ENCODE peak calls at places on chromosomes 13 and 19, in five cellular contexts. B, G, V, K and Y are unnamed samples.

GRCh38 chr19:39970424-39970673 is 616 bp upstream of the PSMC4 start:
- DNase-seq in V (no peak), B (no peak), K (no peak), G (peak), Y (no peak)

GRCh38 chr13:33072282-33072681 is 56.1 kb downstream of the KL start:
- DNase-seq in V (no peak), G (no peak), B (no peak), K (no peak), Y (no peak)

GRCh38 chr19:13633109-13633508 is 126.8 kb upstream of the CACNA1A start:
- DNase-seq in V (no peak), G (no peak), K (peak), B (peak), Y (no peak)

GRCh38 chr13:77465595-77466195 is 69.8 kb upstream of the SCEL start:
- DNase-seq in G (no peak), K (no peak), V (no peak), B (no peak), Y (no peak)

GRCh38 chr19:47239152-47239551 is 8.2 kb upstream of the BBC3 start:
- DNase-seq in G (no peak), K (no peak), B (no peak), V (no peak), Y (no peak)

GRCh38 chr13:94542917-94543316 is 53.0 kb downstream of the TGDS start:
- DNase-seq in K (no peak), G (no peak), V (no peak), B (no peak), Y (no peak)

GRCh38 chr19:33348301-33349010 is 25.1 kb upstream of the CEBPG start:
- DNase-seq in V (no peak), G (no peak), B (no peak), K (no peak), Y (no peak)

GRCh38 chr13:78022164-78022877 is 103.7 kb upstream of the EDNRB start:
- DNase-seq in G (peak), V (peak), B (no peak), K (peak), Y (peak)

GRCh38 chr19:48624791-48625723 is 5.8 kb downstream of the SPHK2 start:
- DNase-seq in G (no peak), V (no peak), B (no peak), K (peak), Y (no peak)

GRCh38 chr13:38210928-38211596 is 138.6 kb upstream of the UFM1 start:
- DNase-seq in V (no peak), K (no peak), B (no peak), G (no peak), Y (no peak)

GRCh38 chr13:28622286-28622685 is 36.6 kb upstream of the POMP start:
- DNase-seq in G (no peak), K (peak), V (no peak), B (no peak), Y (no peak)

GRCh38 chr19:8208119-8208709 is 956 bp upstream of the CERS4 start:
- DNase-seq in G (no peak), B (no peak), K (no peak), V (peak), Y (no peak)

GRCh38 chr13:95106562-95106961 is 194.7 kb downstream of the ABCC4 start:
- DNase-seq in B (no peak), G (no peak), K (no peak), V (no peak), Y (no peak)

GRCh38 chr19:3285647-3286176 is 61.3 kb downstream of the CELF5 start:
- DNase-seq in K (no peak), V (peak), G (peak), B (peak), Y (no peak)

GRCh38 chr19:30374791-30375650 is 2.8 kb downstream of the ZNF536 start:
- DNase-seq in B (no peak), V (no peak), G (no peak), K (no peak), Y (no peak)

GRCh38 chr13:42046448-42046847 is 2.0 kb upstream of the DGKH start:
- DNase-seq in B (no peak), V (no peak), G (no peak), K (no peak), Y (no peak)

GRCh38 chr19:17524651-17525050 is 13.2 kb downstream of the PGLS start:
- DNase-seq in V (no peak), K (no peak), G (no peak), B (no peak), Y (no peak)

GRCh38 chr19:50555447-50556235 is 12.6 kb downstream of the LRRC4B start:
- DNase-seq in K (no peak), B (no peak), V (no peak), G (no peak), Y (no peak)

GRCh38 chr19:50555033-50555432 is 13.2 kb downstream of the LRRC4B start:
- DNase-seq in K (no peak), B (no peak), V (no peak), G (no peak), Y (no peak)

GRCh38 chr19:50558039-50558438 is 10.2 kb downstream of the LRRC4B start:
- DNase-seq in K (no peak), B (no peak), G (no peak), V (no peak), Y (no peak)

GRCh38 chr19:50557009-50557613 is 11.1 kb downstream of the LRRC4B start:
- DNase-seq in V (no peak), K (no peak), B (no peak), G (no peak), Y (no peak)

GRCh38 chr19:50556236-50557008 is 11.8 kb downstream of the LRRC4B start:
- DNase-seq in V (peak), K (peak), G (peak), B (peak), Y (peak)
- TF ChIP-seq CTCF in V (peak), K (peak), G (peak), B (peak), Y (peak)

GRCh38 chr19:12202250-12202649 is 39.4 kb downstream of the ZNF136 start:
- DNase-seq in K (peak), V (no peak), B (no peak), G (no peak), Y (no peak)
- TF ChIP-seq CTCF in K (peak), V (peak), B (no peak), G (no peak), Y (no peak)

DNA sequence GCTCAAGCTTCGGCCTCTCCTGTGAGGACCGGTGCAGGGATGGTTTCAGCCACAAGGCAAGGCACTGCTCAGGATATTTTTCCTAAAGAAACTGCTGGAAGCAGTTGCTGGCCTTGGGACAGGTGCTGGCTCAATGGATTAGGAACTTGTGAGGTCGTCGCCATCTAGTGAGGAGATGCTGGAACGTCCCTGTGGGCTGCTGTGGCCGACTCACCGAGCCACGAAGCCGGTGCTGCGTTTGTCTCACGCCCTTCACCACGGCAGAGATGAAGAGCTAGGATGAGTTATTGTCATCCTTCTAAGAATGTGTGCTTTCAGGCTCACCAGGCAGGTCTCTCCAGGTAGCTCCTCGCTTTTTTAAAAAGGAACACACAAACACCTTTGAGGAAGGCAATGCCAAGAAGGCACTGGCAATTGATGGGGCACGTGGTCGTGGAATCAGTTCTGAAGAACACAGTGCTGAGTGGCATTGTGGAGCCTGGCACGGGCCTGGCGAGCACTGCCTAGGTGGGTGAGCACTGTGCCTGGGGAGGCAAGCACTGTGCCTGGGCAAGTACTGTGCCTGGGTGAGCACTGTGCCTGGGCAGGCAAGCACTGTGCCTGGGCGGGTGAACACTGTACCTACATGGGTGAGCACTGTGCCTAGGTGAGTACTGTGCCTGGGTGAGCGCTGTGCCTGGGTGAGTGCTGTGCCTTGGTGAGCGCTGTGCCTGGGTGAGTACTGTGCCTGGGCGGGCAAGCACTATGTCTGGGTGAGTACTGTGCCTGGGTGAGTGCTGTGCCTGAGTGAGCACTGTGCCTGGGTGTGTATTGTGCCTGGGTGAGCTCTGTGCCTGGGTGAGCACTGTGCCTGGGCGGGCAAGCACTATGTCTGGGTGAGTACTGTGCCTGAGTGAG is 140.4 kb downstream of the TEX29 start:
- DNase-seq in B (no peak), V (no peak), G (no peak), K (no peak), Y (peak)
- TF ChIP-seq CTCF in B (peak), V (peak), G (peak), K (no peak), Y (peak)

DNA sequence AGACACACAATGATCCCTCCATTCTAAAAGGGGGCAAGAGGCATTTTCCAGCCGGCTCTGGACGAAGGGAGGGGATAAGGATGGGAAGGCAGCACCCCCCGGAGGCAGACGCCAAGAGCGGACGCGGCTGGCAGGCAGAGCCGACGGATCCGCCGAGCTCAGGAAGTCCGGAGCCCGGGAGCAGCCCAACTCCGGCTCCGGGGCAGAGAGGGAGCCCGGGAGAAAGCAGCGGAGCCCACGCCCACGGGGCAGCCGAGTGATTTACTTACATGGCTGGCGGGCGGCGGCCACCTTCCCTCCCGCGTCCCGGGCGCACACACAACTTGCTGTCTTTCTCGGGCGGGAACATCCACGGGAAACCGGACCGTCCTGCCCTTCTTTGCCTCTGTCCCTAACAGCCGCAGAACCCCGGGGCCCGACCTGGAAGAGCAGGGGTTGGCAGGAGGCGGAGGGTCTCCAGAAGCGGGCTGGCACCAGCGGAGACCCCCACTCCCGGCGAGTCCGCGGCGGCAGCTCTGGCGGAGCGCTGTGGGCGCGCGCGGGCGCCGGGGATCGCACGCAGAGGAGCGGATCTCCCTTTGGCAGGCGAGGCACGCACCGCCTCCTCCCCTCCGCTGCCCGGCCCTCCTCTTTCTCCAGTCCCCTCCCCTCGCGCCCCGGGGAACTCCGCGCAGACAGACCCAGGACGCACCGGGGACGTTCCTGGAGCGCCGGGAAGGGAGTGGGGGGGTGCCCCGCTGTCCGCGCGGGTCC is at the start of gene LHFPL6:
- DNase-seq in V (peak), K (peak), G (peak), B (peak), Y (no peak)
- TF ChIP-seq CTCF in V (peak), K (no peak), G (peak), B (peak), Y (peak)

GRCh38 chr13:83232626-83233025 is 649.6 kb downstream of the SLITRK1 start:
- DNase-seq in V (no peak), K (no peak), G (no peak), B (no peak), Y (no peak)
- TF ChIP-seq CTCF in V (no peak), K (no peak), G (no peak), B (no peak), Y (no peak)

GRCh38 chr13:103067751-103068563 is 1.7 kb upstream of the SLC10A2 start:
- DNase-seq in K (peak), G (peak), B (no peak), V (peak), Y (no peak)
- TF ChIP-seq CTCF in K (no peak), G (no peak), B (no peak), V (no peak), Y (no peak)

GRCh38 chr19:19321143-19321577 is 531 bp downstream of the MAU2 start:
- DNase-seq in V (no peak), B (peak), G (no peak), K (peak), Y (no peak)

GRCh38 chr19:19319725-19320361 is 466 bp downstream of the SUGP1 start:
- DNase-seq in B (no peak), V (no peak), G (no peak), K (peak), Y (no peak)

GRCh38 chr19:19324059-19324755 is 3.6 kb downstream of the MAU2 start:
- DNase-seq in B (no peak), V (no peak), K (no peak), G (no peak), Y (no peak)

GRCh38 chr19:19316082-19316481 is 4.2 kb downstream of the SUGP1 start:
- DNase-seq in G (no peak), V (no peak), B (no peak), K (no peak), Y (no peak)

DNA sequence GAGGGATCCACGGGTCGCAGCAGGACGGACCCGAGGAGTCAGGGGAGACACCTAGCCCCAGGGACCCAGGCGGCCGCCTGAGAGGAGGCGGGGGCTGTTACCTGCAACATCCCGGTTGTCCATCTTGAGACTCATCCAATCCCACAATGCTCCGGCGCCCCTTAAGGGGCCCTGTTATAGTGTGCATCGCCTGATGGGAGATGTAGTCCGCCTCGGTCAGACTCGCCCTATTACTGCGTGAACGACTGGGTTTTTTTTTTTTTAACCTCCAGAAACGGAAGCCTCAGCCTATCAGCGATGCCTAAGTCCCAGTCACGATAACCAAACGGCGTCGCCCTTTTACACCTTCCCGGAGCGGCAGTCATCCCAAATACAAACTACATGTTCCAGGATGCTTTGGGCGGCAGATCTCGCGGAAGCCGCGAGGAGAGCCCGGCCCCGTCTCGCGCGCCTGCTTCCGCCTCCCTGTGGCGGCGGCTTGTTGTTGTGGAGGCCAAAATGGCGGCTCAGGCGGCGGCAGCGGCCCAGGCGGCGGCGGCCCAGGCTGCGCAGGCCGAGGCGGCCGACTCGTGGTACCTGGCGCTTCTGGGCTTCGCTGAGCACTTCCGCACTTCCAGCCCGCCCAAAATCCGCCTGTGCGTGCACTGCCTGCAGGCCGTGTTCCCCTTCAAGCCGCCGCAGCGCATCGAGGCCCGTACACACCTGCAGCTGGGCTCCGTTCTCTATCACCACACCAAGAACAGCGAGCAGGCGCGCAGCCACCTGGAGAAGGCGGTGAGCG is at the start of the genes MAU2 and SUGP1:
- DNase-seq in B (peak), K (peak), G (peak), V (peak), Y (peak)
- TF ChIP-seq CTCF in B (peak), K (no peak), G (no peak), V (peak), Y (peak)

DNA sequence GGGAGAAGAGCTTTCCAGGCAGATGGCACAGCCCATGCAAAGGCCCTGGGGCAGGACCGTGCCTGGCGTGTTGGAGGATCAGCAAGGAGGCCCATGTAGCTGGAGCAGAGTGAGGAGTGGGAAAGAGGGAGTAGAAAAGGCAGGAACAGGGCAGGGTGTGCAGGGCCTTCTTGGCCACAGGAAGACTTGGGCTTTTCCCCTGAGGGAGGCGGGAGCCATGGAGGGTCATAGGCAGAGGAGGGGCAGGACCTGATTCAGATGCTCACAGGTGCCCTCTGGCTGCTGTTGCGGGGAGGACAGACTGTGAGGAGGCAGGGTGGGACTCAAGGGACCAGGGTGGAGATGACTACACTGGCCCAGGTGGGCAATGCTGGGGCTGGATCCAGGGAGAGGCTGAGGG is 13.8 kb upstream of the PTPRS start:
- DNase-seq in V (peak), K (no peak), B (no peak), G (peak), Y (no peak)
- TF ChIP-seq CTCF in V (peak), K (no peak), B (peak), G (no peak), Y (peak)

DNA sequence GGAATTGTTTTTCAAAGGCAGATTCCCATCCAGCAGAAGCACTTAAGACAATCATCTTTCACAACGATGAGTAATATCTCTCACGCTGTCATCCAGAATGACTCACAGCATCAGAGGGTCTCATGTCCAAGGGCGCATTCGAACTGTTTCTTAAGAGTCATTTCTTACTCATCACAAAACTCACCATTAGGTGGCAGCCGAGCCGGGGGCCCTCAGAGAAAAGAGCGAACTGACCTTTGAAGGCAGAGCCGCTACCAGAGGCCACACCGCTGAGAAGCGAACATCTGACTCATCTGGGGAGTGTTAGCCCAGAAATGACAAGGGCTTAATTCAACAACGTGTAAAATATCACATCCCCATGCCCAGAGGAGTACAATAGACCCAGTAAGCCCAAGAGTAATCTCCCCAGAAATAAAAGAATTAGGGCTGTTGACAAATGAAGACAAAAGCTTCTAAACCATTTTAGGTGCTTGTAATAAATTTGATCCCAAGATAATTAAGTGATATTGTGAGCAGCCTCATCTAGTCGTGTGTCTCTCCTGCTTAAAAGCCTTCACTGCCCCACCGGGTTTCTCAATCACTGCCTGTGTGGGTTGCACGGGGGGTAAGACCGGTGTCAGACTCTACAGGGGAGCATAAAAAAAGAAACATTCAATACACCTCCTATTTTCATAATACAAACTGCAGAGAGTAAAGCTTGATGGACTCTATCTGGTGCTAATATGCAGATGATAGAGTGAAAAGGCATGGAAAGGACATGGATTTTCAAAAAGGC is 96.2 kb downstream of the CYSLTR2 start:
- DNase-seq in V (peak), B (peak), G (peak), K (peak), Y (peak)
- TF ChIP-seq CTCF in V (peak), B (peak), G (peak), K (peak), Y (peak)